ENCODE peak calls at places on chromosomes 2 and 18, in nine cellular contexts. One of them, this sample, is unnamed.

GRCh38 chr2:15897431-15898098 is 42.8 kb upstream of the MYCN start:
- DNase-seq in NCI-H774: no peak
- DNase-seq in astrocyte of the spinal cord: no peak
- DNase-seq in prostate gland: no peak
- DNase-seq in natural killer cell: no peak
- DNase-seq in adrenal gland: no peak
- DNase-seq in midbrain: no peak
- DNase-seq in amygdala: no peak
- DNase-seq in amniotic stem cell: no peak
- DNase-seq in this sample: no peak

GRCh38 chr2:99911711-99912110 is 230.7 kb downstream of the AFF3 start:
- DNase-seq in NCI-H774: no peak
- DNase-seq in astrocyte of the spinal cord: no peak
- DNase-seq in prostate gland: no peak
- DNase-seq in natural killer cell: no peak
- DNase-seq in adrenal gland: no peak
- DNase-seq in midbrain: no peak
- DNase-seq in amygdala: no peak
- DNase-seq in amniotic stem cell: no peak
- DNase-seq in this sample: no peak

GRCh38 chr2:177578454-177578853 is 185.9 kb downstream of the AGPS start:
- DNase-seq in NCI-H774: no peak
- DNase-seq in astrocyte of the spinal cord: no peak
- DNase-seq in prostate gland: no peak
- DNase-seq in natural killer cell: no peak
- DNase-seq in adrenal gland: no peak
- DNase-seq in midbrain: no peak
- DNase-seq in amygdala: no peak
- DNase-seq in amniotic stem cell: no peak
- DNase-seq in this sample: no peak

GRCh38 chr2:179543361-179543901 is 278.8 kb upstream of the SESTD1 start:
- DNase-seq in NCI-H774: peak
- DNase-seq in astrocyte of the spinal cord: no peak
- DNase-seq in prostate gland: no peak
- DNase-seq in natural killer cell: no peak
- DNase-seq in adrenal gland: no peak
- DNase-seq in midbrain: no peak
- DNase-seq in amygdala: no peak
- DNase-seq in amniotic stem cell: no peak
- DNase-seq in this sample: no peak

GRCh38 chr2:58484201-58484600 is 243.1 kb upstream of the FANCL start:
- DNase-seq in NCI-H774: no peak
- DNase-seq in astrocyte of the spinal cord: peak
- DNase-seq in prostate gland: no peak
- DNase-seq in natural killer cell: no peak
- DNase-seq in adrenal gland: no peak
- DNase-seq in midbrain: no peak
- DNase-seq in amygdala: no peak
- DNase-seq in amniotic stem cell: no peak
- DNase-seq in this sample: no peak

GRCh38 chr18:13611058-13611615 is 115.2 kb downstream of the FAM210A start:
- DNase-seq in NCI-H774: peak
- DNase-seq in astrocyte of the spinal cord: peak
- DNase-seq in prostate gland: no peak
- DNase-seq in natural killer cell: no peak
- DNase-seq in adrenal gland: peak
- DNase-seq in midbrain: peak
- DNase-seq in amygdala: peak
- DNase-seq in amniotic stem cell: no peak
- DNase-seq in this sample: no peak

GRCh38 chr2:710867-711266 is 33.7 kb upstream of the TMEM18 start:
- DNase-seq in NCI-H774: no peak
- DNase-seq in astrocyte of the spinal cord: no peak
- DNase-seq in prostate gland: no peak
- DNase-seq in natural killer cell: no peak
- DNase-seq in adrenal gland: no peak
- DNase-seq in midbrain: no peak
- DNase-seq in amygdala: no peak
- DNase-seq in amniotic stem cell: no peak
- DNase-seq in this sample: no peak

GRCh38 chr18:26655614-26656400 is 107.5 kb upstream of the KCTD1 start:
- DNase-seq in NCI-H774: peak
- DNase-seq in astrocyte of the spinal cord: peak
- DNase-seq in prostate gland: peak
- DNase-seq in natural killer cell: no peak
- DNase-seq in adrenal gland: peak
- DNase-seq in midbrain: peak
- DNase-seq in amygdala: peak
- DNase-seq in amniotic stem cell: no peak
- DNase-seq in this sample: peak

This sample was measured in mucosa of gallbladder.